ENCODE peak calls at places on chromosomes 7 and 10, in eight cellular contexts. N is SJSA1, J is HCT116, X is GM23248, Q is upper lobe of right lung, W is heart left ventricle, E is SJCRH30, L is Peyer's patch. Y is an unnamed sample. For H3K27me3 and H3K4me1, the result is how much of the 10 kb centered on the place peaks cover.

GRCh38 chr7:72112992-72113391 is 299.1 kb downstream of the CALN1 start:
- DNase-seq in N (no peak), J (no peak), X (no peak), Q (no peak), W (no peak), E (no peak), L (no peak), Y (no peak)

GRCh38 chr7:1159933-1160664 is at the start of gene ZFAND2A:
- DNase-seq in N (peak), J (peak), X (peak), Q (peak), W (peak), E (peak), L (peak), Y (peak)

GRCh38 chr7:137626469-137627067 is 220.2 kb downstream of the DGKI start:
- DNase-seq in N (peak), J (peak), X (peak), Q (no peak), W (no peak), E (peak), L (no peak), Y (no peak)

GRCh38 chr10:100888957-100889356 is 23.8 kb upstream of the SLF2 start:
- DNase-seq in N (no peak), J (peak), X (peak), Q (no peak), W (no peak), E (no peak), L (no peak), Y (no peak)

GRCh38 chr7:7438851-7439250 is 96.8 kb downstream of the COL28A1 start:
- DNase-seq in N (peak), J (peak), X (peak), Q (no peak), W (no peak), E (no peak), L (no peak), Y (no peak)

GRCh38 chr7:99102809-99103690 is 40.9 kb downstream of the SMURF1 start:
- DNase-seq in N (peak), J (no peak), X (peak), Q (no peak), W (no peak), E (no peak), L (no peak), Y (no peak)

GRCh38 chr10:84078771-84079170 is 60.5 kb upstream of the GHITM start:
- DNase-seq in N (no peak), J (no peak), X (no peak), Q (no peak), W (no peak), E (no peak), L (no peak), Y (no peak)

GRCh38 chr10:29105516-29106215 is 183.2 kb upstream of the LYZL1 start:
- DNase-seq in N (peak), J (no peak), X (peak), Q (no peak), W (no peak), E (no peak), L (no peak), Y (no peak)

GRCh38 chr10:61992683-61993629 is 91.5 kb downstream of the ARID5B start:
- DNase-seq in N (no peak), J (no peak), X (peak), Q (no peak), W (no peak), E (no peak), L (peak), Y (peak)

GRCh38 chr7:11748884-11749283 is 83.1 kb downstream of the THSD7A start:
- DNase-seq in N (no peak), J (peak), X (no peak), Q (no peak), W (no peak), E (no peak), L (no peak), Y (no peak)

GRCh38 chr10:69415049-69415448 is 1.7 kb downstream of the TACR2 start:
- DNase-seq in N (no peak), J (no peak), X (no peak), Q (no peak), W (no peak), E (no peak), L (no peak), Y (no peak)

GRCh38 chr7:66967029-66967428 is 28.4 kb downstream of the SBDS start:
- DNase-seq in N (no peak), J (no peak), X (no peak), Q (peak), W (no peak), E (no peak), L (no peak), Y (no peak)

GRCh38 chr10:86283466-86284287 is 82.9 kb downstream of the GRID1 start:
- DNase-seq in N (no peak), J (no peak), X (no peak), Q (no peak), W (no peak), E (no peak), L (no peak), Y (no peak)

GRCh38 chr10:122333037-122333436 is 41.5 kb upstream of the PLEKHA1 start:
- DNase-seq in N (peak), J (no peak), X (peak), Q (no peak), W (no peak), E (no peak), L (no peak), Y (no peak)

GRCh38 chr10:75426880-75427279 is 4.5 kb upstream of the LRMDA start:
- DNase-seq in N (no peak), J (no peak), X (no peak), Q (no peak), W (no peak), E (no peak), L (no peak), Y (no peak)

GRCh38 chr10:75428434-75429158 is 2.8 kb upstream of the LRMDA start:
- DNase-seq in N (no peak), J (no peak), X (peak), Q (no peak), W (no peak), E (no peak), L (no peak), Y (no peak)

GRCh38 chr10:75422913-75423312 is 8.5 kb upstream of the LRMDA start:
- DNase-seq in N (no peak), J (no peak), X (no peak), Q (no peak), W (no peak), E (no peak), L (no peak), Y (no peak)

GRCh38 chr10:75425291-75426079 is 5.9 kb upstream of the LRMDA start:
- DNase-seq in N (no peak), J (no peak), X (no peak), Q (no peak), W (no peak), E (no peak), L (no peak), Y (no peak)

DNA sequence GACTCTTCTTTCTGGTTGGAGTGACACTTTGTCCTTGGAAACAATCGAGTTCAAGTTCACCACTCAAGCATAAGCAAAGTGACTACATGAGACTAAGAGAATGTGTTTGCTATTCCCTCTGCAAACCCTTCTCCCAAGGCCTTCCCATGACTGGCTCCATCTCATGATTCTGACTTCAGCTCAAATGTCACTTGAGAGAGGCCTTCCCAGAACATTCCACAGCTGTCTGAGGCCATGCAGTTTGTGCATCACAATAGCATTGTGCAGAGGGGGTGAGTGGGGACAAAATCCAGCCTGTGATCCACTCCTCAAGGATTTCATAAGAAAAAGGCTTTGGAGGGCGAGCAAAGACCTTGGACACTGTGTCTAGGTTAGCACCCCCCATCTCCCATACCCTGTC is 6.9 kb upstream of the LRMDA start:
- DNase-seq in N (no peak), J (no peak), X (no peak), Q (no peak), W (no peak), E (no peak), L (no peak), Y (no peak)
- H3K27me3 ChIP-seq in N (under half), J (under half), X (under half), Q (under half), W (under half), E (under half), L (under half), Y (under half)

GRCh38 chr10:32337343-32337742 is 9.6 kb downstream of the EPC1 start:
- DNase-seq in N (no peak), J (no peak), X (no peak), Q (no peak), W (no peak), E (no peak), L (no peak), Y (no peak)

GRCh38 chr10:32340596-32341180 is 6.3 kb downstream of the EPC1 start:
- DNase-seq in N (no peak), J (no peak), X (no peak), Q (no peak), W (no peak), E (no peak), L (no peak), Y (no peak)

GRCh38 chr10:32341596-32341995 is 5.4 kb downstream of the EPC1 start:
- DNase-seq in N (no peak), J (no peak), X (peak), Q (no peak), W (no peak), E (no peak), L (no peak), Y (no peak)

GRCh38 chr10:32333849-32334248 is 13.1 kb downstream of the EPC1 start:
- DNase-seq in N (no peak), J (no peak), X (no peak), Q (no peak), W (no peak), E (no peak), L (no peak), Y (no peak)

GRCh38 chr10:32338262-32338661 is 8.7 kb downstream of the EPC1 start:
- DNase-seq in N (no peak), J (no peak), X (peak), Q (no peak), W (no peak), E (no peak), L (no peak), Y (no peak)
- H3K4me1 ChIP-seq in N (under half), J (under half), X (under half), Q (half or more), W (under half), E (under half), L (under half), Y (half or more)

GRCh38 chr7:97006951-97007861 is 1.9 kb downstream of the DLX6 start:
- DNase-seq in N (no peak), J (no peak), X (no peak), Q (no peak), W (no peak), E (no peak), L (no peak), Y (no peak)
- H3K4me3 ChIP-seq in N (peak), J (no peak), X (no peak), Q (no peak), W (no peak), E (peak), L (no peak), Y (no peak)

GRCh38 chr7:27109533-27110162 is 7.2 kb upstream of the HOXA2 start:
- DNase-seq in N (no peak), J (no peak), X (no peak), Q (no peak), W (no peak), E (no peak), L (no peak), Y (no peak)

GRCh38 chr7:27112361-27112760 is 9.9 kb upstream of the HOXA2 start:
- DNase-seq in N (no peak), J (no peak), X (no peak), Q (no peak), W (no peak), E (no peak), L (no peak), Y (no peak)

GRCh38 chr7:27111753-27112277 is 9.3 kb upstream of the HOXA2 start:
- DNase-seq in N (peak), J (no peak), X (no peak), Q (no peak), W (no peak), E (no peak), L (no peak), Y (no peak)

GRCh38 chr7:27110163-27110976 is 7.9 kb upstream of the HOXA2 start:
- DNase-seq in N (peak), J (no peak), X (no peak), Q (no peak), W (no peak), E (no peak), L (no peak), Y (no peak)

GRCh38 chr7:27110977-27111752 is 8.7 kb upstream of the HOXA2 start:
- DNase-seq in N (peak), J (no peak), X (peak), Q (no peak), W (no peak), E (no peak), L (no peak), Y (no peak)
- H3K27me3 ChIP-seq in N (under half), J (under half), X (under half), Q (under half), W (half or more), E (under half), L (under half), Y (under half)

GRCh38 chr10:50417906-50418697 is 166.8 kb upstream of the ASAH2 start:
- DNase-seq in N (peak), J (peak), X (peak), Q (peak), W (peak), E (peak), L (no peak), Y (peak)

GRCh38 chr10:50419091-50419490 is 167.8 kb upstream of the ASAH2 start:
- DNase-seq in N (no peak), J (no peak), X (no peak), Q (no peak), W (no peak), E (no peak), L (no peak), Y (no peak)

GRCh38 chr10:50416181-50416824 is 165.0 kb upstream of the ASAH2 start:
- DNase-seq in N (no peak), J (no peak), X (peak), Q (no peak), W (no peak), E (peak), L (no peak), Y (no peak)

GRCh38 chr10:50416885-50417284 is 165.6 kb upstream of the ASAH2 start:
- DNase-seq in N (no peak), J (no peak), X (peak), Q (no peak), W (no peak), E (no peak), L (no peak), Y (no peak)

GRCh38 chr10:50417486-50417905 is 166.2 kb upstream of the ASAH2 start:
- DNase-seq in N (no peak), J (no peak), X (peak), Q (no peak), W (no peak), E (peak), L (no peak), Y (no peak)
- H3K4me1 ChIP-seq in N (under half), J (under half), X (under half), Q (under half), W (under half), E (under half), L (under half), Y (under half)